ENCODE peak calls at places on chromosomes 3 and 15, in ten cellular contexts. Q is H1; J is K562; I is MM.1S; N is body of pancreas; F is CD8-positive, alpha-beta memory T cell; C is fibroblast of lung; U is gastrocnemius medialis; G is tibial artery; R is Peyer's patch. T is an unnamed sample.

GRCh38 chr15:25052191-25052999 is 97.6 kb downstream of the SNRPN start:
- DNase-seq in J (peak; percentile 2), N (no peak), G (peak; percentile 32), U (peak; percentile 4), R (no peak), F (peak; percentile 27), I (no peak), C (no peak), Q (peak; percentile 39), T (no peak)

GRCh38 chr3:73068419-73068818 is 7.0 kb downstream of the EBLN2 start:
- DNase-seq in J (no peak), N (no peak), G (no peak), I (no peak), R (no peak), U (no peak), Q (no peak), C (peak; percentile 44), F (no peak), T (no peak)

GRCh38 chr3:19885468-19885867 is 48.5 kb downstream of the EFHB start:
- DNase-seq in N (no peak), J (peak; percentile 65), U (no peak), G (no peak), F (no peak), R (no peak), I (peak; percentile 43), Q (no peak), C (peak; percentile 25), T (no peak)

GRCh38 chr15:67188551-67189218 is 65.8 kb downstream of the AAGAB start:
- DNase-seq in F (no peak), U (peak; percentile 62), I (no peak), Q (no peak), J (no peak), N (no peak), G (peak; percentile 66), R (no peak), C (peak; percentile 71), T (no peak)

GRCh38 chr3:48695113-48695753 is 9.5 kb upstream of the NCKIPSD start:
- DNase-seq in R (no peak), Q (peak; percentile 82), U (peak; percentile 54), C (peak; percentile 77), F (no peak), I (no peak), G (peak; percentile 85), N (peak; percentile 25), J (peak; percentile 25), T (no peak)

GRCh38 chr15:59360896-59361295 is 11.8 kb downstream of the MYO1E start:
- DNase-seq in Q (no peak), U (no peak), J (no peak), G (no peak), C (peak; percentile 45), I (no peak), N (no peak), F (no peak), R (no peak), T (no peak)

GRCh38 chr3:196246612-196247308 is 30.4 kb downstream of the SLC51A start:
- DNase-seq in G (no peak), F (no peak), J (no peak), N (no peak), I (no peak), R (no peak), U (no peak), Q (no peak), C (peak; percentile 86), T (no peak)

GRCh38 chr15:43225201-43225949 is 4.6 kb upstream of the EPB42 start:
- DNase-seq in J (no peak), I (peak; percentile 80), Q (no peak), G (no peak), R (peak; percentile 39), C (peak; percentile 55), F (peak; percentile 56), N (peak; percentile 57), U (peak; percentile 32), T (peak; percentile 50)

GRCh38 chr3:10292505-10293419 is at the start of gene GHRL:
- DNase-seq in F (no peak), Q (no peak), U (peak; percentile 10), N (peak; percentile 33), R (peak; percentile 26), I (no peak), J (peak; percentile 52), C (no peak), G (no peak), T (no peak)

GRCh38 chr15:64808785-64809453 is 16.5 kb downstream of the PIF1 start:
- DNase-seq in N (no peak), Q (peak; percentile 82), R (no peak), C (no peak), J (no peak), F (no peak), G (no peak), I (no peak), U (no peak), T (no peak)

GRCh38 chr3:158404319-158404718 is 166.7 kb upstream of the MLF1 start:
- DNase-seq in F (no peak), C (no peak), N (no peak), R (no peak), J (no peak), I (no peak), U (no peak), Q (no peak), G (no peak), T (no peak)

GRCh38 chr3:53534996-53535395 is 40.6 kb downstream of the CACNA1D start:
- DNase-seq in G (no peak), I (no peak), U (no peak), C (no peak), N (peak; percentile 8), F (no peak), J (no peak), Q (no peak), R (no peak), T (no peak)

GRCh38 chr3:174413057-174413912 is 445.8 kb upstream of the NAALADL2 start:
- DNase-seq in F (no peak), N (no peak), Q (no peak), J (no peak), C (no peak), I (no peak), U (no peak), G (no peak), R (no peak), T (no peak)

GRCh38 chr3:174403831-174404230 is 455.3 kb upstream of the NAALADL2 start:
- DNase-seq in N (no peak), F (no peak), I (no peak), C (no peak), G (no peak), J (no peak), Q (no peak), U (no peak), R (no peak), T (no peak)

GRCh38 chr3:174409085-174409743 is 449.9 kb upstream of the NAALADL2 start:
- DNase-seq in Q (no peak), J (no peak), N (no peak), I (no peak), C (no peak), R (no peak), F (no peak), G (no peak), U (no peak), T (no peak)

GRCh38 chr3:174408310-174408709 is 450.8 kb upstream of the NAALADL2 start:
- DNase-seq in I (no peak), J (no peak), F (no peak), N (no peak), Q (no peak), C (peak; percentile 68), U (no peak), G (no peak), R (no peak), T (no peak)
- H3K4me3 ChIP-seq in I (no peak overlapping the region), J (no peak overlapping the region), F (no peak overlapping the region), N (no peak overlapping the region), Q (no peak overlapping the region), C (no peak overlapping the region), U (no peak overlapping the region), G (no peak overlapping the region), R (no peak overlapping the region), T (no peak overlapping the region)

GRCh38 chr15:81337241-81337640 is 13.3 kb upstream of the STARD5 start:
- DNase-seq in C (no peak), N (no peak), R (no peak), J (no peak), G (no peak), I (no peak), U (no peak), F (no peak), Q (peak; percentile 30), T (no peak)
- H3K27ac ChIP-seq in C (no peak overlapping the region), N (no peak overlapping the region), R (no peak overlapping the region), J (no peak overlapping the region), G (peak overlapping the region; percentile 60), I (no peak overlapping the region), U (no peak overlapping the region), F (no peak overlapping the region), Q (no peak overlapping the region), T (no peak overlapping the region)

GRCh38 chr15:98551936-98552562 is 96.3 kb upstream of the IGF1R start:
- DNase-seq in U (no peak), J (no peak), R (no peak), N (no peak), G (no peak), I (no peak), C (no peak), Q (no peak), F (no peak), T (no peak)
- H3K27me3 ChIP-seq in U (peaks cover 11% of the 10 kb centered on the region), J (no peaks in the 10 kb centered on the region), R (no peaks in the 10 kb centered on the region), N (no peaks in the 10 kb centered on the region), G (no peaks in the 10 kb centered on the region), I (no peaks in the 10 kb centered on the region), C (peaks cover 4% of the 10 kb centered on the region), Q (no peaks in the 10 kb centered on the region), F (peaks cover 4% of the 10 kb centered on the region), T (peaks cover 96% of the 10 kb centered on the region)

GRCh38 chr3:42254566-42254965 is 11.4 kb downstream of the CCK start:
- DNase-seq in F (no peak), R (no peak), Q (no peak), U (no peak), C (no peak), G (no peak), N (no peak), J (no peak), I (no peak), T (no peak)

GRCh38 chr3:42247576-42248027 is 18.4 kb downstream of the CCK start:
- DNase-seq in R (peak; percentile 39), C (peak; percentile 36), J (peak; percentile 72), N (peak; percentile 76), Q (peak; percentile 84), I (peak; percentile 87), F (peak; percentile 67), G (no peak), U (peak; percentile 30), T (peak; percentile 66)

GRCh38 chr3:42256135-42256819 is 9.7 kb downstream of the CCK start:
- DNase-seq in U (no peak), N (no peak), J (no peak), F (no peak), R (no peak), Q (no peak), I (no peak), C (peak; percentile 87), G (no peak), T (no peak)

GRCh38 chr3:42246091-42246490 is 19.9 kb downstream of the CCK start:
- DNase-seq in G (no peak), I (no peak), R (no peak), U (no peak), C (no peak), F (no peak), N (no peak), J (no peak), Q (no peak), T (no peak)

DNA sequence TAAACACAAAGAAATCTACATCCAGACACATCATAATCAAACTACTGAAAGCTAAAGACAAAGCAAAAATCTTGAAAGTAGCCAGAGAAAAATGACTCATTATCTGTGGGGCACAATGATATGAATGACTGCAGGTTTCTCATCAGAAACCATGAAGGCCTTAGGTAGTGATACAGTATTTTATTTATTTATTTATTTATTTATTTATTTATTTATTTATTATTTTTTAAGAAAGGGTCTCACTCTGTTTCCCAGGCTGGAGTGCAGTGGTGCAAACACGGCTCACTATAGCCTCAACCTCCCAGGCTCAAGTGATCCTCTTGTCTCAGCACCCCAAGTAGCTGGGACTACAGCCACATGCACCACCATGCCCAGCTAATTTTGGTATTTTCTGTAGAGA is 15.2 kb downstream of the CCK start:
- DNase-seq in C (no peak), G (no peak), I (no peak), N (no peak), Q (no peak), F (no peak), J (no peak), R (no peak), U (no peak), T (no peak)
- H3K4me3 ChIP-seq in C (no peak overlapping the region), G (no peak overlapping the region), I (no peak overlapping the region), N (no peak overlapping the region), Q (no peak overlapping the region), F (no peak overlapping the region), J (no peak overlapping the region), R (no peak overlapping the region), U (no peak overlapping the region), T (no peak overlapping the region)

T was measured in WERI-Rb-1.